ENCODE peak calls at places on chromosome 16, in eight cellular contexts. E is thoracic aorta, L is astrocyte of the spinal cord, D is heart right ventricle, O is fibroblast of the aortic adventitia, Y is prostate gland, X is endothelial cell, F is fibroblast of pulmonary artery. A is an unnamed sample.

GRCh38 chr16:55037051-55037450 is 106.4 kb downstream of the IRX5 start:
- DNase-seq in E (no peak), L (no peak), D (no peak), O (no peak), Y (no peak), X (no peak), F (no peak), A (no peak)

GRCh38 chr16:68091604-68092261 is 6.6 kb downstream of the NFATC3 start:
- DNase-seq in E (no peak), L (peak), D (no peak), O (peak), Y (peak), X (no peak), F (peak), A (no peak)

GRCh38 chr16:802461-802860 is 1.9 kb upstream of the GNG13 start:
- DNase-seq in E (no peak), L (no peak), D (no peak), O (no peak), Y (no peak), X (no peak), F (no peak), A (no peak)

GRCh38 chr16:84029297-84030096 is 13.1 kb downstream of the SLC38A8 start:
- DNase-seq in E (no peak), L (no peak), D (no peak), O (no peak), Y (no peak), X (no peak), F (no peak), A (no peak)

GRCh38 chr16:74635303-74635702 is 28.4 kb upstream of the GLG1 start:
- DNase-seq in E (no peak), L (no peak), D (no peak), O (no peak), Y (no peak), X (no peak), F (no peak), A (no peak)

GRCh38 chr16:67538666-67539101 is 10.1 kb downstream of the RIPOR1 start:
- DNase-seq in E (no peak), L (peak), D (no peak), O (peak), Y (no peak), X (no peak), F (peak), A (no peak)

GRCh38 chr16:78462261-78463208 is 363.1 kb downstream of the WWOX start:
- DNase-seq in E (no peak), L (no peak), D (no peak), O (no peak), Y (no peak), X (no peak), F (no peak), A (no peak)

GRCh38 chr16:27169511-27170071 is 33.7 kb upstream of the KDM8 start:
- DNase-seq in E (no peak), L (peak), D (no peak), O (peak), Y (no peak), X (no peak), F (peak), A (no peak)

GRCh38 chr16:16857603-16858283 is 478.8 kb downstream of the NPIPA7 start:
- DNase-seq in E (no peak), L (no peak), D (no peak), O (no peak), Y (peak), X (no peak), F (no peak), A (no peak)

GRCh38 chr16:89233678-89234490 is 16.4 kb downstream of the ZNF778 start:
- DNase-seq in E (no peak), L (no peak), D (no peak), O (no peak), Y (no peak), X (no peak), F (no peak), A (no peak)

GRCh38 chr16:19396555-19397011 is 21.1 kb upstream of the TMC5 start:
- DNase-seq in E (no peak), L (no peak), D (no peak), O (no peak), Y (peak), X (no peak), F (no peak), A (no peak)

GRCh38 chr16:1772362-1772907 is at the start of gene EME2:
- DNase-seq in E (no peak), L (no peak), D (no peak), O (no peak), Y (no peak), X (no peak), F (no peak), A (no peak)

GRCh38 chr16:76474048-76474447 is 196.8 kb downstream of the CNTNAP4 start:
- DNase-seq in E (no peak), L (no peak), D (no peak), O (no peak), Y (no peak), X (no peak), F (no peak), A (no peak)

GRCh38 chr16:11530171-11530940 is 56.4 kb downstream of the LITAF start:
- DNase-seq in E (no peak), L (no peak), D (no peak), O (peak), Y (no peak), X (no peak), F (peak), A (no peak)

GRCh38 chr16:58426095-58426494 is 33.8 kb downstream of the GINS3 start:
- DNase-seq in E (no peak), L (no peak), D (no peak), O (no peak), Y (no peak), X (no peak), F (no peak), A (no peak)

GRCh38 chr16:67571464-67571863 is 9.1 kb downstream of the CTCF start:
- DNase-seq in E (no peak), L (peak), D (no peak), O (peak), Y (no peak), X (no peak), F (peak), A (no peak)

GRCh38 chr16:50114357-50115129 is 38.6 kb upstream of the TENT4B start:
- DNase-seq in E (no peak), L (no peak), D (no peak), O (no peak), Y (no peak), X (no peak), F (no peak), A (no peak)

GRCh38 chr16:24010440-24011089 is 174.8 kb downstream of the PRKCB start:
- DNase-seq in E (no peak), L (peak), D (peak), O (peak), Y (peak), X (peak), F (peak), A (peak)

GRCh38 chr16:84074721-84075120 is 32.1 kb upstream of the SLC38A8 start:
- DNase-seq in E (no peak), L (no peak), D (peak), O (no peak), Y (no peak), X (no peak), F (no peak), A (no peak)

GRCh38 chr16:69503244-69503643 is 62.5 kb upstream of the NFAT5 start:
- DNase-seq in E (no peak), L (no peak), D (no peak), O (no peak), Y (no peak), X (no peak), F (no peak), A (no peak)

GRCh38 chr16:67528870-67529638 is 425 bp downstream of the RIPOR1 start:
- DNase-seq in E (no peak), L (no peak), D (peak), O (no peak), Y (no peak), X (no peak), F (peak), A (peak)

GRCh38 chr16:50389900-50390896 is 21.4 kb upstream of the BRD7 start:
- DNase-seq in E (no peak), L (no peak), D (no peak), O (no peak), Y (no peak), X (no peak), F (no peak), A (no peak)

GRCh38 chr16:57374067-57374534 is 1.8 kb downstream of the CX3CL1 start:
- DNase-seq in E (peak), L (no peak), D (no peak), O (no peak), Y (peak), X (no peak), F (peak), A (no peak)

GRCh38 chr16:15643453-15644305 is 725 bp upstream of the MARF1 start:
- DNase-seq in E (no peak), L (peak), D (peak), O (peak), Y (peak), X (no peak), F (peak), A (peak)

GRCh38 chr16:67311607-67312449 is 14.7 kb downstream of the KCTD19 start:
- DNase-seq in E (peak), L (peak), D (peak), O (peak), Y (no peak), X (no peak), F (peak), A (no peak)

DNA sequence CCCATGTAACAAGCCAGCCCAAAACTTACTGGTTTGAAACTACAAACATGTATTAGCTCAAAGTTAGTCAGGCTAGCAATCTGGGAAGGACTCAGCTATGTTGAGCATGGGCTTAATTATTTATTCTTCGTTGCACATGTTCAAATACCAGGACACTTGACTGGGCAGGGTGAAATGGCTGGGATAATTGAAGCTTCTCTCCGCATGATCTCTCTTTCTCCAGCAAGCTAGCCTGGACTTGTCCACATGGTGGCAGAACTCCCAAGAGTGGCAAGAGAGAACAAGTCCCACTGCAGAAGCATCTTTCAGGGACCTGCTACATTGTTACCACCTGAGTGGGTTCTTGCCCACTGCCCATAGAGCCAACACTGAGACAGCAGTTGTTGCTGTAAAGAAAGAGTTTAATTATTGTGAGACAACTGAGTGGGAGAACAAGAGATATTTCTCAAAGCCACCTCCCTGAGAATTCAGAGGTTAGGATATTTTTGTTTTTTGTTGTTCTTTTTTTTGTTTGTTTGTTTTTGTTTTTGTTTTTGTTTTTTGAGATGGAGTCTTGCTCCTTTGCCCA is 16.8 kb upstream of the ATF7IP2 start:
- DNase-seq in E (no peak), L (no peak), D (no peak), O (no peak), Y (no peak), X (no peak), F (peak), A (no peak)
- TF ChIP-seq CTCF in E (no peak), L (no peak), D (no peak), O (no peak), Y (no peak), X (no peak), F (peak), A (no peak)

DNA sequence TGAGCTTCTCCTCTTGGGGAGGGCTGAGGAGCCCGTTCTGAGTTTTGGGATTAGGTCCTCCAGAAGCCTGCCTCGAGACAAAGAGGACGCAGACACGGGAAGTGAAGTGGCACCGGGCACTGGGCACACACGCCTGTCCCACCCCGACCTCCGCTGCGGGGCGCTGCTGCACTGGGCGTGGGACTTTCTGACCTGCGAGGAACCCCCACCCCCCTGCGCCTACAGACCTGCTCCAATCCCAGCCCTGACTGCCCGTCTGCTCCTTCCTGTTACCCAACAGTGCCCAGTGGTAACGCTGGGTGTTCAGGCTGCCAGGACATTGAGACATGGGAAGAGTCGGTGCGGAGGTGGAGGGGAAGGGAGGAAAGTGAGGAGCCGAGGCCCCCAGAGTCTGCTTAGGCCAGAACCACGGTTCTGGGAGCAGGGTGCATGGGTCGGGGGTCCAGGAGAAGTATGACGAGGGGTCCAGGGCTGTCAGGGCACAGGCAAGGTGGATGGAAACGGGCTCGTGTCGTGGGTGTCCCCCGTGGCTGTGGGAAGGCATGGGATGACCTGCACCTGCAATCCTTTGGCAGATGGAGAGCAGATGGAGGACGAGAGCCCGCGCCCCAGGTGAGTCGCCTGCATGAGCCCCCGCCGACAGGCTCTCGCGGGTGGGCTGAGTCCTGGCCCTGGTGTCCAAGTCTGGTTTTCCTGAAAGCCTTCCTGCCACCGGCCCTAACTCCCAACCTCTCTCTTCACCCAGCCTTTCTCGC is 112.0 kb upstream of the CREBBP start:
- DNase-seq in E (no peak), L (no peak), D (no peak), O (no peak), Y (no peak), X (no peak), F (no peak), A (no peak)
- TF ChIP-seq CTCF in E (no peak), L (peak), D (no peak), O (no peak), Y (no peak), X (no peak), F (no peak), A (no peak)

GRCh38 chr16:87880117-87880696 is 10.9 kb upstream of the SLC7A5 start:
- DNase-seq in E (no peak), L (no peak), D (no peak), O (no peak), Y (no peak), X (no peak), F (no peak), A (no peak)

GRCh38 chr16:87882436-87883019 is 13.2 kb upstream of the SLC7A5 start:
- DNase-seq in E (no peak), L (no peak), D (no peak), O (no peak), Y (no peak), X (no peak), F (no peak), A (no peak)

GRCh38 chr16:87877942-87878507 is 8.7 kb upstream of the SLC7A5 start:
- DNase-seq in E (no peak), L (no peak), D (no peak), O (no peak), Y (no peak), X (no peak), F (no peak), A (no peak)

GRCh38 chr16:87881327-87882200 is 12.3 kb upstream of the SLC7A5 start:
- DNase-seq in E (no peak), L (no peak), D (no peak), O (no peak), Y (no peak), X (no peak), F (no peak), A (no peak)

DNA sequence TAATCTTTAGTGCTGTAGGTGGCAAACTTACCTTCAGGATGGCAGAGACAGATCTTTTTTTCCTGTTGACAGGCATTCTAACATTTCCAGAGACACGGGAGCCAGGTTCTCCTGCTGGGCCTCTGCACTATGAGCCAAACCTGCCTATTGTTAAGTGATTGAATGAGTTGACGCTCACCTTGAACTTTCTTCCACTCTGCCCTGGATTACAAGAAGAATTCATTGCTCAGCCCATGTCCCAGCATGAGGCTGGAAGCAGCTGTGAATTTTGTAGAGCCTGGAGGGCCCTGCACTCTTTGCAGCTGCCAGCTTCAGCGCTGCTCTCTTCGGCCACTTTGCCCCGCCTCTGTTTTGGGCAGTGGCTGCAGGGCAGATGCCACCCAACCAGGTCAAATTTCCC is 9.4 kb upstream of the SLC7A5 start:
- DNase-seq in E (no peak), L (no peak), D (no peak), O (no peak), Y (no peak), X (no peak), F (no peak), A (no peak)
- TF ChIP-seq CTCF in E (no peak), L (no peak), D (no peak), O (no peak), Y (no peak), X (no peak), F (no peak), A (no peak)

GRCh38 chr16:85345129-85345639 is 232.9 kb upstream of the CIBAR2 start:
- DNase-seq in E (no peak), L (no peak), D (no peak), O (no peak), Y (no peak), X (no peak), F (no peak), A (no peak)

GRCh38 chr16:85346404-85347212 is 234.3 kb upstream of the CIBAR2 start:
- DNase-seq in E (no peak), L (no peak), D (no peak), O (no peak), Y (no peak), X (no peak), F (no peak), A (no peak)

GRCh38 chr16:85348065-85348840 is 236.0 kb upstream of the CIBAR2 start:
- DNase-seq in E (no peak), L (no peak), D (no peak), O (no peak), Y (no peak), X (no peak), F (no peak), A (no peak)

GRCh38 chr16:85348921-85349334 is 236.7 kb upstream of the CIBAR2 start:
- DNase-seq in E (no peak), L (no peak), D (no peak), O (no peak), Y (no peak), X (no peak), F (no peak), A (no peak)

GRCh38 chr16:85347213-85347591 is 234.9 kb upstream of the CIBAR2 start:
- DNase-seq in E (no peak), L (no peak), D (no peak), O (no peak), Y (peak), X (no peak), F (peak), A (no peak)
- TF ChIP-seq CTCF in E (peak), L (peak), D (no peak), O (peak), Y (no peak), X (no peak), F (peak), A (peak)

DNA sequence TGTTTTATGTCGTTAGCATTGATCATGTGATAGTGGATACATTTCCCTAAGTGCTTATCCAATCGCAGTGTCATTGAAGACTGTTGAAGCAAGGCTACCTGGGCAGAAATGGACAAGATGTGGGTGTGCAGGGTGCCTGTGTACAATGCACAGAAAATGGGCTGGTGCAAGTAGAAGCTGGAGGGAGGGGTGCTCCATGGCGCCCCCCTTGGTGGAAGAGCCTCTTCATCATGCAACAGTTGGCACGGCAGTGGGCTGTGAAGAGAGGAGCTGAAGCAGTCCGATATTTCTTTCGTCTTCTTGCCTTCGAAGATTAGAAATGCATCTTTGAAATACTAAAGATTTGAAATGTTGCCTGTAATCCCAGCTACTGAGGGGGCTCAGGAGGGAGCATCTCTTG is 100.5 kb downstream of the PLCG2 start:
- DNase-seq in E (no peak), L (no peak), D (no peak), O (no peak), Y (no peak), X (no peak), F (no peak), A (no peak)
- TF ChIP-seq CTCF in E (no peak), L (peak), D (no peak), O (no peak), Y (no peak), X (peak), F (no peak), A (no peak)

DNA sequence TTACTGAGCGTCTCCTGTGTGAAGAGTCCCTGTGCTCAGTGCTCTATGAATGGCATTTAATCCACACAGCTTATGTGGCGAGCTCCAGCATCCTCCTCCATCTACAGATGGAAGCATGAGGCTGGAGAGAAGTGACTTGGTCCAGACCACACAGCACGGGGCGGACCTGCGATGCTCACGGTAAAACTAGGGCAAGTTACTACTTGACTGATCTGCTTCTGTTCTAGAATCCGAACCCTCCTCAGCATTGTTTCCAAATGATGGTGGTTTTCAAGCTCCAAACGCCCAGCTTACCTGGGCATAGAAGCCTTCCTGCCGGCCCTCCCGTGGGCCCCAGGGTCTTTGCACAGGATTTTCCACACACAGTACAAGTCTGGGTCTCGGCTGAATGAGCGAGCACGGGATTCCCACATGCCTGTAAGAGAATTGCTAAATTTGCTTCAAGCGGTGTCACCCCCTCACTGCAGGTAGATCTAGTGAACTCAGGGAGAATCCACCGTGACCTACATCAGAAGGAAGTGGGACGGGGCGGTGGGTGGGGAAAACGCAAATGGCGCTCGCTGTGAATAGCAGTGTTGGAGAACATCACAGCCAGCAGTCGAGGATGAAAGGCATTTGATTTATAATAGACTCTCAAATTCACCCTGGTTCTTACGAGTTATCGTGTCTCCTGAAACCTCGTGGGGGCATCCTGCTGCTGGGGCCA is 101.0 kb downstream of the CMIP start:
- DNase-seq in E (no peak), L (no peak), D (no peak), O (no peak), Y (no peak), X (no peak), F (no peak), A (no peak)
- TF ChIP-seq CTCF in E (no peak), L (no peak), D (no peak), O (no peak), Y (no peak), X (no peak), F (no peak), A (no peak)

GRCh38 chr16:73065617-73066313 is 17.8 kb upstream of the ZFHX3 start:
- DNase-seq in E (no peak), L (no peak), D (no peak), O (peak), Y (no peak), X (no peak), F (no peak), A (no peak)
- TF ChIP-seq CTCF in E (no peak), L (no peak), D (no peak), O (no peak), Y (no peak), X (no peak), F (no peak), A (no peak)

GRCh38 chr16:51545951-51546350 is 394.9 kb upstream of the SALL1 start:
- DNase-seq in E (no peak), L (no peak), D (no peak), O (no peak), Y (no peak), X (no peak), F (no peak), A (no peak)
- TF ChIP-seq CTCF in E (no peak), L (no peak), D (no peak), O (no peak), Y (no peak), X (no peak), F (no peak), A (no peak)